ENCODE peak calls at places on chromosomes 7 and 10, in six cellular contexts. One of them, this sample, is unnamed.

GRCh38 chr10:100535715-100536353 is at the start of gene HIF1AN:
- DNase-seq in fibroblast of the aortic adventitia: peak; percentile 97
- DNase-seq in CD14-positive monocyte: peak; percentile 89
- DNase-seq in stimulated activated CD8-positive, alpha-beta memory T cell treated with anti-CD3 and anti-CD28 coated beads, Interleukin-2, amount 100 ng/mL, for 48 hours: peak; percentile 76
- DNase-seq in effector CD4-positive, alpha-beta T cell: peak; percentile 84
- DNase-seq in HFF-Myc: peak; percentile 93
- DNase-seq in this sample: peak; percentile 87

GRCh38 chr7:132102426-132102825 is 473.8 kb downstream of the PLXNA4 start:
- DNase-seq in effector CD4-positive, alpha-beta T cell: no peak
- DNase-seq in CD14-positive monocyte: no peak
- DNase-seq in fibroblast of the aortic adventitia: no peak
- DNase-seq in HFF-Myc: no peak
- DNase-seq in stimulated activated CD8-positive, alpha-beta memory T cell treated with anti-CD3 and anti-CD28 coated beads, Interleukin-2, amount 100 ng/mL, for 48 hours: no peak
- DNase-seq in this sample: no peak

GRCh38 chr10:35216303-35216905 is 89.8 kb downstream of the CREM start:
- DNase-seq in effector CD4-positive, alpha-beta T cell: no peak
- DNase-seq in HFF-Myc: no peak
- DNase-seq in stimulated activated CD8-positive, alpha-beta memory T cell treated with anti-CD3 and anti-CD28 coated beads, Interleukin-2, amount 100 ng/mL, for 48 hours: no peak
- DNase-seq in fibroblast of the aortic adventitia: no peak
- DNase-seq in CD14-positive monocyte: peak; percentile 77
- DNase-seq in this sample: no peak

GRCh38 chr7:147607151-147607800 is 983.3 kb upstream of the C7orf33 start:
- DNase-seq in CD14-positive monocyte: no peak
- DNase-seq in fibroblast of the aortic adventitia: no peak
- DNase-seq in HFF-Myc: no peak
- DNase-seq in stimulated activated CD8-positive, alpha-beta memory T cell treated with anti-CD3 and anti-CD28 coated beads, Interleukin-2, amount 100 ng/mL, for 48 hours: no peak
- DNase-seq in effector CD4-positive, alpha-beta T cell: no peak
- DNase-seq in this sample: peak; percentile 56

GRCh38 chr7:134480730-134481129 is 21.8 kb upstream of the AKR1B1 start:
- DNase-seq in fibroblast of the aortic adventitia: peak; percentile 35
- DNase-seq in effector CD4-positive, alpha-beta T cell: no peak
- DNase-seq in stimulated activated CD8-positive, alpha-beta memory T cell treated with anti-CD3 and anti-CD28 coated beads, Interleukin-2, amount 100 ng/mL, for 48 hours: no peak
- DNase-seq in HFF-Myc: no peak
- DNase-seq in CD14-positive monocyte: no peak
- DNase-seq in this sample: no peak

GRCh38 chr10:91759581-91759986 is 38.6 kb upstream of the TNKS2 start:
- DNase-seq in effector CD4-positive, alpha-beta T cell: no peak
- DNase-seq in HFF-Myc: no peak
- DNase-seq in stimulated activated CD8-positive, alpha-beta memory T cell treated with anti-CD3 and anti-CD28 coated beads, Interleukin-2, amount 100 ng/mL, for 48 hours: no peak
- DNase-seq in CD14-positive monocyte: no peak
- DNase-seq in fibroblast of the aortic adventitia: no peak
- DNase-seq in this sample: no peak

GRCh38 chr10:15589109-15589508 is 130.6 kb downstream of the ITGA8 start:
- DNase-seq in HFF-Myc: no peak
- DNase-seq in fibroblast of the aortic adventitia: no peak
- DNase-seq in CD14-positive monocyte: no peak
- DNase-seq in effector CD4-positive, alpha-beta T cell: no peak
- DNase-seq in stimulated activated CD8-positive, alpha-beta memory T cell treated with anti-CD3 and anti-CD28 coated beads, Interleukin-2, amount 100 ng/mL, for 48 hours: no peak
- DNase-seq in this sample: no peak

GRCh38 chr10:73262105-73262730 is 9.8 kb upstream of the MRPS16 start:
- DNase-seq in fibroblast of the aortic adventitia: peak; percentile 91
- DNase-seq in stimulated activated CD8-positive, alpha-beta memory T cell treated with anti-CD3 and anti-CD28 coated beads, Interleukin-2, amount 100 ng/mL, for 48 hours: no peak
- DNase-seq in HFF-Myc: no peak
- DNase-seq in CD14-positive monocyte: no peak
- DNase-seq in effector CD4-positive, alpha-beta T cell: no peak
- DNase-seq in this sample: no peak

GRCh38 chr10:61992683-61993629 is 91.5 kb downstream of the ARID5B start:
- DNase-seq in stimulated activated CD8-positive, alpha-beta memory T cell treated with anti-CD3 and anti-CD28 coated beads, Interleukin-2, amount 100 ng/mL, for 48 hours: no peak
- DNase-seq in effector CD4-positive, alpha-beta T cell: peak; percentile 51
- DNase-seq in CD14-positive monocyte: peak; percentile 87
- DNase-seq in fibroblast of the aortic adventitia: peak; percentile 98
- DNase-seq in HFF-Myc: no peak
- DNase-seq in this sample: no peak

GRCh38 chr10:120349069-120349468 is 108.0 kb upstream of the PLPP4 start:
- DNase-seq in fibroblast of the aortic adventitia: no peak
- DNase-seq in effector CD4-positive, alpha-beta T cell: no peak
- DNase-seq in HFF-Myc: no peak
- DNase-seq in CD14-positive monocyte: no peak
- DNase-seq in stimulated activated CD8-positive, alpha-beta memory T cell treated with anti-CD3 and anti-CD28 coated beads, Interleukin-2, amount 100 ng/mL, for 48 hours: no peak
- DNase-seq in this sample: no peak

This sample was measured in H1.